ENCODE peak calls at places on chromosomes 12 and 14, in six cellular contexts. One of them, this sample, is unnamed.

GRCh38 chr12:111757361-111758119 is 9.2 kb upstream of the ALDH2 start:
- DNase-seq in dorsolateral prefrontal cortex: no peak
- DNase-seq in thyroid gland: peak; percentile 71
- DNase-seq in ascending aorta: no peak
- DNase-seq in cardiac muscle cell: peak; percentile 81
- DNase-seq in Caco-2: no peak
- DNase-seq in this sample: peak; percentile 77

GRCh38 chr12:14216405-14217294 is 148.8 kb upstream of the ATF7IP start:
- DNase-seq in thyroid gland: no peak
- DNase-seq in Caco-2: no peak
- DNase-seq in dorsolateral prefrontal cortex: no peak
- DNase-seq in cardiac muscle cell: peak; percentile 18
- DNase-seq in ascending aorta: no peak
- DNase-seq in this sample: peak; percentile 46

GRCh38 chr14:95741051-95741490 is 27.1 kb upstream of the TCL1A start:
- DNase-seq in thyroid gland: no peak
- DNase-seq in dorsolateral prefrontal cortex: no peak
- DNase-seq in ascending aorta: no peak
- DNase-seq in cardiac muscle cell: no peak
- DNase-seq in Caco-2: peak; percentile 54
- DNase-seq in this sample: no peak

GRCh38 chr14:33669111-33669510 is 281.8 kb downstream of the EGLN3 start:
- DNase-seq in Caco-2: no peak
- DNase-seq in thyroid gland: no peak
- DNase-seq in ascending aorta: no peak
- DNase-seq in dorsolateral prefrontal cortex: no peak
- DNase-seq in cardiac muscle cell: peak; percentile 32
- DNase-seq in this sample: no peak

GRCh38 chr14:21395450-21395849 is 11.6 kb upstream of the SUPT16H start:
- DNase-seq in ascending aorta: no peak
- DNase-seq in Caco-2: no peak
- DNase-seq in thyroid gland: no peak
- DNase-seq in dorsolateral prefrontal cortex: no peak
- DNase-seq in cardiac muscle cell: no peak
- DNase-seq in this sample: no peak

GRCh38 chr12:132711169-132711843 is 664 bp downstream of the PGAM5 start:
- DNase-seq in ascending aorta: no peak
- DNase-seq in dorsolateral prefrontal cortex: no peak
- DNase-seq in thyroid gland: no peak
- DNase-seq in cardiac muscle cell: no peak
- DNase-seq in Caco-2: no peak
- DNase-seq in this sample: peak; percentile 57

GRCh38 chr14:94174622-94175402 is 690 bp downstream of the PPP4R4 start:
- DNase-seq in dorsolateral prefrontal cortex: peak; percentile 43
- DNase-seq in ascending aorta: no peak
- DNase-seq in thyroid gland: peak; percentile 17
- DNase-seq in cardiac muscle cell: no peak
- DNase-seq in Caco-2: no peak
- DNase-seq in this sample: no peak

GRCh38 chr14:104659146-104659545 is 30.3 kb upstream of the INF2 start:
- DNase-seq in Caco-2: no peak
- DNase-seq in dorsolateral prefrontal cortex: no peak
- DNase-seq in cardiac muscle cell: no peak
- DNase-seq in thyroid gland: no peak
- DNase-seq in ascending aorta: no peak
- DNase-seq in this sample: no peak

GRCh38 chr14:65277027-65277426 is 135.5 kb upstream of the FUT8 start:
- DNase-seq in ascending aorta: no peak
- DNase-seq in thyroid gland: no peak
- DNase-seq in cardiac muscle cell: no peak
- DNase-seq in Caco-2: no peak
- DNase-seq in dorsolateral prefrontal cortex: no peak
- DNase-seq in this sample: no peak

GRCh38 chr12:84912191-84913142 is at the start of gene SLC6A15:
- DNase-seq in thyroid gland: peak; percentile 64
- DNase-seq in Caco-2: no peak
- DNase-seq in dorsolateral prefrontal cortex: peak; percentile 91
- DNase-seq in ascending aorta: no peak
- DNase-seq in cardiac muscle cell: peak; percentile 87
- DNase-seq in this sample: peak; percentile 38

GRCh38 chr14:30607156-30607780 is 14.9 kb upstream of the SCFD1 start:
- DNase-seq in thyroid gland: no peak
- DNase-seq in ascending aorta: no peak
- DNase-seq in dorsolateral prefrontal cortex: no peak
- DNase-seq in Caco-2: no peak
- DNase-seq in cardiac muscle cell: peak; percentile 7
- DNase-seq in this sample: no peak

GRCh38 chr14:69547701-69548348 is 26.8 kb downstream of the CCDC177 start:
- DNase-seq in ascending aorta: no peak
- DNase-seq in cardiac muscle cell: peak; percentile 44
- DNase-seq in dorsolateral prefrontal cortex: peak; percentile 71
- DNase-seq in Caco-2: no peak
- DNase-seq in thyroid gland: peak; percentile 9
- DNase-seq in this sample: no peak

GRCh38 chr12:38157274-38157932 is 159.2 kb upstream of the ALG10B start:
- DNase-seq in Caco-2: no peak
- DNase-seq in ascending aorta: no peak
- DNase-seq in cardiac muscle cell: no peak
- DNase-seq in dorsolateral prefrontal cortex: no peak
- DNase-seq in thyroid gland: no peak
- DNase-seq in this sample: no peak

GRCh38 chr12:64039285-64039871 is 182.7 kb downstream of the KICS2 start:
- DNase-seq in dorsolateral prefrontal cortex: no peak
- DNase-seq in ascending aorta: no peak
- DNase-seq in Caco-2: peak; percentile 42
- DNase-seq in thyroid gland: peak; percentile 31
- DNase-seq in cardiac muscle cell: peak; percentile 48
- DNase-seq in this sample: no peak

GRCh38 chr14:71960620-71961353 is 28.6 kb downstream of the RGS6 start:
- DNase-seq in cardiac muscle cell: no peak
- DNase-seq in dorsolateral prefrontal cortex: peak; percentile 52
- DNase-seq in ascending aorta: no peak
- DNase-seq in thyroid gland: no peak
- DNase-seq in Caco-2: peak; percentile 37
- DNase-seq in this sample: no peak

GRCh38 chr12:90209029-90209428 is 500.4 kb upstream of the ATP2B1 start:
- DNase-seq in cardiac muscle cell: no peak
- DNase-seq in Caco-2: no peak
- DNase-seq in ascending aorta: no peak
- DNase-seq in dorsolateral prefrontal cortex: no peak
- DNase-seq in thyroid gland: no peak
- DNase-seq in this sample: no peak

GRCh38 chr12:80166751-80167150 is 67.4 kb downstream of the OTOGL start:
- DNase-seq in cardiac muscle cell: no peak
- DNase-seq in dorsolateral prefrontal cortex: no peak
- DNase-seq in thyroid gland: no peak
- DNase-seq in ascending aorta: no peak
- DNase-seq in Caco-2: no peak
- DNase-seq in this sample: no peak

DNA sequence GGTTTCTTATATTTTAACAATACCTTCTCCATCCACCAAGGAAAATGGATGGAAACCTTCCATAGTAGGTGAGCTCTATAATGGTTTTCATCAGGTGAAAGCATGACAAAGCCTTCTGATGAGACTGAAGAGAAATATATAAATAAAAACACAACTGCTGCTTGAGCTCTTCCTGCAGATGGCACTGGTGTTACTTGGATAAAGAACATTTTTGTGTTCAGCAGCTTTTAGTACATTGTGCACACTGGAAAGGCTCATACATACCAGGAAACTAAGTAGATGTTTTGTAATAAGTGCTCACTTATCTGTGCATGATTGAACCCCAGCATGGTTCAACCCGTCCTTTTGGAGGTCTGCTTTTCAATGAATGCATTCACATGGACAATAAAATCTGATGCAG is 357.3 kb upstream of the MIS18BP1 start:
- DNase-seq in thyroid gland: peak; percentile 42
- DNase-seq in dorsolateral prefrontal cortex: no peak
- DNase-seq in cardiac muscle cell: no peak
- DNase-seq in ascending aorta: no peak
- DNase-seq in Caco-2: no peak
- DNase-seq in this sample: peak; percentile 7
- TF ChIP-seq CTCF in thyroid gland: peak; percentile 42
- TF ChIP-seq CTCF in dorsolateral prefrontal cortex: peak; percentile 37
- TF ChIP-seq CTCF in cardiac muscle cell: no peak
- TF ChIP-seq CTCF in ascending aorta: no peak
- TF ChIP-seq CTCF in Caco-2: peak; percentile 18
- TF ChIP-seq CTCF in this sample: no peak

DNA sequence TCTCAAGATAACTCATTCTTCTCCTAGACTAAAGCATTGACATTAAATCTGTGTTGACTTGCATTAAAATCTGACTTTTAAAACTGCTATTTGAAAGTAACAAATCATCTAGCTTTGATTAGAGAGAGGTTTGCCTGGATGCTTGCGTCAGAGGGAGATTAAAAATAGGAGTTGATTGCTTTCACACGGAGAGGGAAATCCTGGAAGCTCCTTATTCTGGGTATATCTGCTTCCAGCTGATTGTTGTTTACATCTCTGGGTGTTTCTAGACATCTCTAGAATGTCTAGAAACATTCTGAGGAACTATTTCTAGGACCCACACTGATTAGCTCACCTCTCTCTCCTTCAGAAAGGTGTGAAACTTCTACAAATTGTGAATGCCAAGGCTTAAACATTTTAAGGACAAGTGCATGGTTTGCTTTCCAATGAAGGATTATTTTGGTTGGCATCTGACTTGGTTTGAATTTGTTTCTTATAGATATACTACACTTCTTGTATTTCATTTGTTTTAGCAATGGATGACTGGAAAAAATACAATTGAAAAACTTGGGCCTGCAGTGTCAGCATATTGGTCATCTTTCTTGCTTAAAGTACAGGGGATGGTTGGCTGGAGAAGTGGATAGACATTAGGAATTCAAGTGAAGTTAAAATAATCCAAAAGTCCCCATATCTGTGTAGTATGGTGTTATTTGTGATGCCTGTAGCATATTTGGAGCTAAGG is 2.1 kb downstream of the DIP2B start:
- DNase-seq in thyroid gland: no peak
- DNase-seq in cardiac muscle cell: peak; percentile 36
- DNase-seq in ascending aorta: no peak
- DNase-seq in dorsolateral prefrontal cortex: no peak
- DNase-seq in Caco-2: no peak
- DNase-seq in this sample: no peak
- H3K4me3 ChIP-seq in thyroid gland: no peak overlapping the region
- H3K4me3 ChIP-seq in cardiac muscle cell: peak overlapping the region; percentile 95
- H3K4me3 ChIP-seq in ascending aorta: peak overlapping the region; percentile 85
- H3K4me3 ChIP-seq in dorsolateral prefrontal cortex: peak overlapping the region; percentile 78
- H3K4me3 ChIP-seq in Caco-2: peak overlapping the region; percentile 11
- H3K4me3 ChIP-seq in this sample: peak overlapping the region; percentile 76

GRCh38 chr12:6689000-6689882 is at the start of gene ZNF384:
- DNase-seq in dorsolateral prefrontal cortex: peak; percentile 99
- DNase-seq in thyroid gland: peak; percentile 98
- DNase-seq in Caco-2: peak; percentile 100
- DNase-seq in cardiac muscle cell: peak; percentile 99
- DNase-seq in ascending aorta: peak; percentile 91
- DNase-seq in this sample: peak; percentile 99

GRCh38 chr12:6688543-6688999 is 604 bp downstream of the ZNF384 start:
- DNase-seq in Caco-2: no peak
- DNase-seq in cardiac muscle cell: no peak
- DNase-seq in ascending aorta: no peak
- DNase-seq in thyroid gland: peak; percentile 41
- DNase-seq in dorsolateral prefrontal cortex: no peak
- DNase-seq in this sample: peak; percentile 65

GRCh38 chr12:6685814-6686213 is 3.4 kb downstream of the ZNF384 start:
- DNase-seq in cardiac muscle cell: no peak
- DNase-seq in Caco-2: no peak
- DNase-seq in dorsolateral prefrontal cortex: no peak
- DNase-seq in thyroid gland: no peak
- DNase-seq in ascending aorta: no peak
- DNase-seq in this sample: no peak

DNA sequence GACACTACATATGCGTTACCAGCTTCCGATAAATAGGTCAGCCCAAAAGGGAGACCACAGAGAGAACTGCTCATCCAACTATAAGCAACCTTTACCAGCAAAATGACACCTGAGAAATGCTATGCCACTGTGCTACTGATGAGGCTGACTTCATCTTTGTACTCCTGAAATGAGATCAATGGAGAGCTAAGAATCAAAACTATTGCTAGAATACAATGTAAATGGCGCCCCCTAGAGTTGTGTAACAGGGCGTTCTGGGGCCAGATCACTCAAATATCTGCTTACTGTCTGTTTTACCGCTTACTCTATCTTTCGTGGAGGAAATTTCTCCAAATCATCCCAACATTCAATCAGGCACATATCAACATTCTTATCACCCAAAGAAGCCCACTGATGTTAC is 4.6 kb downstream of the ZNF384 start:
- DNase-seq in ascending aorta: no peak
- DNase-seq in thyroid gland: no peak
- DNase-seq in cardiac muscle cell: peak; percentile 50
- DNase-seq in Caco-2: no peak
- DNase-seq in dorsolateral prefrontal cortex: no peak
- DNase-seq in this sample: peak; percentile 64
- TF ChIP-seq CTCF in ascending aorta: peak; percentile 7
- TF ChIP-seq CTCF in thyroid gland: no peak
- TF ChIP-seq CTCF in cardiac muscle cell: peak; percentile 55
- TF ChIP-seq CTCF in Caco-2: peak; percentile 50
- TF ChIP-seq CTCF in dorsolateral prefrontal cortex: peak; percentile 45
- TF ChIP-seq CTCF in this sample: peak; percentile 52

DNA sequence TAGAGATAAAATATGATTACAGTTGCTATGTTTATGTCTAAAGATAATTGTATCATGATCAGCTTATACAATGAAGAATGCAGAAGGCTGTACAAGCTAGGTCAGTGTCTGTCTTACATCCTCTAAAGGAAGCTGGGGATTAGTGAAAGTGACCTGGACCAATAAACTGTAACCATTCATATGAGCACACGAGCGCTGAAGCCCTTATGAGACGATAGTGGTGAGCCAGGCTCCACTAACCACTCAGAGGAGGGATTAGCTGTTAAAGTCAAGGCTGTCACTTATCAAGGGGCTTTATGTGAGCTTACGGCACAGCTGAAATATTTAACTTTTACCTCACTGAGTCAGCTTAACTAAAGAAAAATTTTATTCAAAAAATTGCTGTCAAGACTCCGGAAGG is 30.3 kb downstream of the NDUFA12 start:
- DNase-seq in cardiac muscle cell: peak; percentile 33
- DNase-seq in dorsolateral prefrontal cortex: no peak
- DNase-seq in Caco-2: no peak
- DNase-seq in thyroid gland: no peak
- DNase-seq in ascending aorta: no peak
- DNase-seq in this sample: no peak
- H3K4me3 ChIP-seq in cardiac muscle cell: no peak overlapping the region
- H3K4me3 ChIP-seq in dorsolateral prefrontal cortex: no peak overlapping the region
- H3K4me3 ChIP-seq in Caco-2: no peak overlapping the region
- H3K4me3 ChIP-seq in thyroid gland: no peak overlapping the region
- H3K4me3 ChIP-seq in ascending aorta: no peak overlapping the region
- H3K4me3 ChIP-seq in this sample: no peak overlapping the region

GRCh38 chr14:56752428-56752827 is 57.9 kb downstream of the OTX2 start:
- DNase-seq in thyroid gland: no peak
- DNase-seq in Caco-2: no peak
- DNase-seq in ascending aorta: no peak
- DNase-seq in cardiac muscle cell: no peak
- DNase-seq in dorsolateral prefrontal cortex: no peak
- DNase-seq in this sample: no peak

GRCh38 chr14:56754966-56755365 is 55.3 kb downstream of the OTX2 start:
- DNase-seq in Caco-2: peak; percentile 44
- DNase-seq in cardiac muscle cell: no peak
- DNase-seq in dorsolateral prefrontal cortex: no peak
- DNase-seq in ascending aorta: no peak
- DNase-seq in thyroid gland: no peak
- DNase-seq in this sample: no peak

GRCh38 chr14:56751471-56751870 is 58.8 kb downstream of the OTX2 start:
- DNase-seq in dorsolateral prefrontal cortex: no peak
- DNase-seq in cardiac muscle cell: no peak
- DNase-seq in thyroid gland: no peak
- DNase-seq in Caco-2: no peak
- DNase-seq in ascending aorta: no peak
- DNase-seq in this sample: no peak
- TF ChIP-seq CTCF in dorsolateral prefrontal cortex: no peak
- TF ChIP-seq CTCF in cardiac muscle cell: no peak
- TF ChIP-seq CTCF in thyroid gland: no peak
- TF ChIP-seq CTCF in Caco-2: no peak
- TF ChIP-seq CTCF in ascending aorta: no peak
- TF ChIP-seq CTCF in this sample: no peak